ENCODE peak calls at places on chromosomes 5 and 9, in four cellular contexts. One of them, this sample, is unnamed.

GRCh38 chr5:6772886-6773285 is 59.7 kb downstream of the TENT4A start:
- DNase-seq in IMR-90: no peak
- DNase-seq in A549: no peak
- DNase-seq in GM12878: no peak
- DNase-seq in this sample: no peak

GRCh38 chr9:121213136-121213806 is 11.6 kb upstream of the RAB14 start:
- DNase-seq in A549: peak
- DNase-seq in IMR-90: peak
- DNase-seq in GM12878: no peak
- DNase-seq in this sample: peak

GRCh38 chr5:133680830-133681555 is 68.7 kb upstream of the FSTL4 start:
- DNase-seq in IMR-90: no peak
- DNase-seq in A549: no peak
- DNase-seq in GM12878: no peak
- DNase-seq in this sample: no peak

GRCh38 chr5:115181757-115182156 is 12.0 kb upstream of the TRIM36 start:
- DNase-seq in A549: no peak
- DNase-seq in GM12878: no peak
- DNase-seq in IMR-90: no peak
- DNase-seq in this sample: no peak

GRCh38 chr5:112930082-112930344 is 8.0 kb upstream of the REEP5 start:
- DNase-seq in IMR-90: no peak
- DNase-seq in GM12878: peak
- DNase-seq in A549: no peak
- DNase-seq in this sample: no peak

GRCh38 chr5:14011089-14012004 is 66.9 kb upstream of the DNAH5 start:
- DNase-seq in IMR-90: peak
- DNase-seq in A549: peak
- DNase-seq in GM12878: no peak
- DNase-seq in this sample: peak

GRCh38 chr9:15299374-15299939 is 7.6 kb downstream of the TTC39B start:
- DNase-seq in IMR-90: no peak
- DNase-seq in GM12878: peak
- DNase-seq in A549: no peak
- DNase-seq in this sample: no peak

GRCh38 chr5:616342-617039 is 4.4 kb downstream of the CEP72 start:
- DNase-seq in GM12878: no peak
- DNase-seq in IMR-90: no peak
- DNase-seq in A549: no peak
- DNase-seq in this sample: peak

GRCh38 chr9:546235-546634 is 295.3 kb upstream of the DMRT1 start:
- DNase-seq in IMR-90: no peak
- DNase-seq in GM12878: no peak
- DNase-seq in A549: no peak
- DNase-seq in this sample: no peak

GRCh38 chr5:76930083-76930482 is 22.8 kb upstream of the CRHBP start:
- DNase-seq in GM12878: no peak
- DNase-seq in A549: no peak
- DNase-seq in IMR-90: no peak
- DNase-seq in this sample: no peak

GRCh38 chr5:71972777-71973473 is 134.3 kb upstream of the MAP1B start:
- DNase-seq in IMR-90: no peak
- DNase-seq in A549: no peak
- DNase-seq in GM12878: no peak
- DNase-seq in this sample: no peak

GRCh38 chr5:106094836-106095235 is 1575.9 kb downstream of the EFNA5 start:
- DNase-seq in A549: no peak
- DNase-seq in GM12878: no peak
- DNase-seq in IMR-90: peak
- DNase-seq in this sample: no peak
- TF ChIP-seq ELK1 in A549: no peak
- TF ChIP-seq ELK1 in GM12878: no peak
- TF ChIP-seq ELK1 in IMR-90: no peak
- TF ChIP-seq ELK1 in this sample: no peak

GRCh38 chr5:102286465-102286864 is 9.6 kb downstream of the SLCO4C1 start:
- DNase-seq in GM12878: no peak
- DNase-seq in A549: no peak
- DNase-seq in IMR-90: no peak
- DNase-seq in this sample: no peak
- TF ChIP-seq ELK1 in GM12878: no peak
- TF ChIP-seq ELK1 in A549: no peak
- TF ChIP-seq ELK1 in IMR-90: no peak
- TF ChIP-seq ELK1 in this sample: no peak

GRCh38 chr9:129914051-129914450 is 78.8 kb downstream of the USP20 start:
- DNase-seq in A549: no peak
- DNase-seq in IMR-90: no peak
- DNase-seq in GM12878: no peak
- DNase-seq in this sample: no peak
- TF ChIP-seq ELK1 in A549: no peak
- TF ChIP-seq ELK1 in IMR-90: no peak
- TF ChIP-seq ELK1 in GM12878: no peak
- TF ChIP-seq ELK1 in this sample: no peak

GRCh38 chr9:127185181-127185580 is 62.7 kb upstream of the ANGPTL2 start:
- DNase-seq in IMR-90: no peak
- DNase-seq in GM12878: no peak
- DNase-seq in A549: no peak
- DNase-seq in this sample: no peak
- TF ChIP-seq ELK1 in IMR-90: no peak
- TF ChIP-seq ELK1 in GM12878: no peak
- TF ChIP-seq ELK1 in A549: no peak
- TF ChIP-seq ELK1 in this sample: no peak

DNA sequence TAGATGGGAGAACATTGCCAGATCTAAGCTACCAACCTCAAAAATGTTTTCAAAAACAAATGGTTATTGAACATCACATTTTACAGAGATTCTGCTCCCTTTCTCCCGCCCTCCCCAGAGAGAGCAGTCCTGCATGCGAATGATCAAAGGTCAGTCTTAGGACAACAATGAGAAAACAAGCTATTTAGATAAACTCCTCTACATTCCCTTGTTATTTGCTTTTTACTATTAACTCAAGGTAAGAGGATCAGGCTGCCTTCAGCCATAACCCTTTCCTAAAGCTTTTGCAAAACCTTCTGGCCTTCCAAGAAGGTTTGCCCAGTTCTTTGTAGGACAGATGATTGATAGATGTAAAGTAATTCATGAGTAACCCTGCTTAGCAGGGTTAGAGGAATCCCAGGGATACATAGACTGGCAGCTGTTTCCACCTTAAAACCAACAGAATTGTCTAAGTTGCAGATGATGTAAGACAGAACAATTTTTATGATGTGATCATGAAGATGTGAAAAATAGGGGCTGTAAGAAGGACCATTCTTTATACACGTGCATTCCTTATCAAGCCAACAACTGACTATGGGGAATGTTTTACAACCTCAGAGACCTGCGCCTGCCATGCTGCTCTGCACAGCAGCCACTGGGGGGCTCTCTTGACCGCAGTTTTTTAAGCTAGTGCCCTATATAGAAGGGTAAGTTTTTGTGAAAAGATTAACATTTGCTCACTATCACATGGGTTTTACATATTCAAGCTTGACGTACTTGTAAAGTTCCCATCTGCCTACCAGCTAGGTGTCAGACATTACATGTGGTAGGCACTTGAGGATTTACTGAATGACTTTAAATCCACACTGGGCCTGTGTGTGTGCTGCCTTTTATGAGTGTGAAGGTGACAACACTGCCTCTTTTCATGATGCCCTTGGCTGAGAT is 2.3 kb upstream of the ZNF782 start:
- DNase-seq in GM12878: peak
- DNase-seq in IMR-90: peak
- DNase-seq in A549: no peak
- DNase-seq in this sample: peak
- TF ChIP-seq ELK1 in GM12878: no peak
- TF ChIP-seq ELK1 in IMR-90: no peak
- TF ChIP-seq ELK1 in A549: no peak
- TF ChIP-seq ELK1 in this sample: no peak

This sample was measured in K562.